ENCODE peak calls at places on chromosomes 3 and 15, in five cellular contexts. O is endodermal cell, M is ovary, E is right cardiac atrium, D is pancreas. A is an unnamed sample. For H3K4me1, the result is how much of the 10 kb centered on the place peaks cover.

GRCh38 chr15:80160570-80161156 is 7.9 kb downstream of the FAH start:
- DNase-seq in O (no peak), M (no peak), E (peak), D (no peak), A (no peak)

GRCh38 chr3:41652931-41653330 is 309.0 kb downstream of the ULK4 start:
- DNase-seq in O (peak), M (no peak), E (no peak), D (no peak), A (no peak)

GRCh38 chr3:136070953-136071949 is 105.7 kb downstream of the PPP2R3A start:
- DNase-seq in O (peak), M (no peak), E (peak), D (no peak), A (no peak)

GRCh38 chr15:66483131-66483566 is 14.4 kb downstream of the SNAPC5 start:
- DNase-seq in O (no peak), M (no peak), E (no peak), D (peak), A (no peak)

GRCh38 chr15:22989576-22990477 is 9.7 kb upstream of the CYFIP1 start:
- DNase-seq in O (peak), M (no peak), E (no peak), D (peak), A (no peak)

GRCh38 chr15:37204698-37205097 is 104.3 kb upstream of the MEIS2 start:
- DNase-seq in O (no peak), M (no peak), E (no peak), D (no peak), A (no peak)

GRCh38 chr3:161069441-161070251 is 35.5 kb downstream of the B3GALNT1 start:
- DNase-seq in O (no peak), M (no peak), E (no peak), D (peak), A (no peak)

GRCh38 chr3:126026277-126026751 is 57.3 kb downstream of the ROPN1B start:
- DNase-seq in O (no peak), M (no peak), E (no peak), D (no peak), A (no peak)

GRCh38 chr3:13818919-13819318 is 61.0 kb downstream of the WNT7A start:
- DNase-seq in O (no peak), M (no peak), E (no peak), D (no peak), A (no peak)

GRCh38 chr3:31354373-31354772 is 178.4 kb upstream of the STT3B start:
- DNase-seq in O (no peak), M (no peak), E (no peak), D (no peak), A (no peak)

GRCh38 chr3:48656061-48656840 is 6.4 kb downstream of the CELSR3 start:
- DNase-seq in O (peak), M (peak), E (peak), D (peak), A (no peak)

GRCh38 chr3:134294302-134294925 is 43.8 kb upstream of the RYK start:
- DNase-seq in O (no peak), M (no peak), E (no peak), D (no peak), A (no peak)

GRCh38 chr3:117997201-117998049 is 1037.2 kb downstream of the IGSF11 start:
- DNase-seq in O (peak), M (peak), E (peak), D (peak), A (peak)

GRCh38 chr15:74127954-74128784 is 2.2 kb upstream of the ISLR2 start:
- DNase-seq in O (peak), M (peak), E (peak), D (no peak), A (peak)

GRCh38 chr3:72536206-72536887 is 311.9 kb downstream of the SHQ1 start:
- DNase-seq in O (no peak), M (no peak), E (no peak), D (no peak), A (no peak)

GRCh38 chr3:45010718-45011355 is 15.3 kb upstream of the CLEC3B start:
- DNase-seq in O (no peak), M (no peak), E (no peak), D (no peak), A (no peak)

GRCh38 chr15:73838795-73839565 is 34.4 kb upstream of the TBC1D21 start:
- DNase-seq in O (no peak), M (peak), E (peak), D (peak), A (peak)

GRCh38 chr15:97517726-97518125 is 442.8 kb upstream of the ARRDC4 start:
- DNase-seq in O (no peak), M (no peak), E (no peak), D (no peak), A (no peak)

GRCh38 chr3:65126527-65127440 is 439.0 kb upstream of the ADAMTS9 start:
- DNase-seq in O (no peak), M (no peak), E (no peak), D (no peak), A (no peak)

GRCh38 chr15:66780172-66780972 is 78.3 kb downstream of the SMAD6 start:
- DNase-seq in O (no peak), M (no peak), E (no peak), D (no peak), A (no peak)

GRCh38 chr15:96294766-96295165 is 35.7 kb upstream of the NR2F2 start:
- DNase-seq in O (no peak), M (no peak), E (no peak), D (no peak), A (no peak)

GRCh38 chr15:38622317-38622716 is 57.7 kb upstream of the RASGRP1 start:
- DNase-seq in O (no peak), M (no peak), E (no peak), D (no peak), A (no peak)

GRCh38 chr3:197204729-197205128 is 93.7 kb downstream of the DLG1 start:
- DNase-seq in O (no peak), M (no peak), E (no peak), D (no peak), A (no peak)

GRCh38 chr3:195255571-195256501 is 15.1 kb downstream of the XXYLT1 start:
- DNase-seq in O (peak), M (no peak), E (peak), D (no peak), A (no peak)

DNA sequence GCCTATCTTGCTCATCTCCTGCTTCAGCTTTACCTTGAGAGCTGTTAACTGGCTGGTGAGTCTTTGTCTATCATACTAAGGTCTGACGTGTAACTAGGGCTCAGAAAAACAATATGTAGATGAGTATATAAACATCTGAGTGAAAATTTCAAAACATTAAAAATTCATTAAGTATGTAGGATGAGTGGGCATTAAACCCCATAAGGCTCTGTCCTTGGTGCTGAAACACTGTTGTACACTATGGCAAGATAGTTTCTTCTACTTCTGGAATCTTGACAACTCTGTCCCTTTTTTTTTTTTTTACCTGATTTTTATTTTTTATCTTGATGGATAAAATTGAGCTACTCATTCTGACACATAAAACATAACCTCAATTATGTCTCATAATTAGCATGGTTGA is 54.4 kb downstream of the DGKG start:
- DNase-seq in O (no peak), M (no peak), E (no peak), D (no peak), A (no peak)
- H3K4me1 ChIP-seq in O (under half), M (under half), E (under half), D (under half), A (under half)

GRCh38 chr3:124535306-124535705 is 194.9 kb upstream of the UMPS start:
- DNase-seq in O (no peak), M (no peak), E (no peak), D (no peak), A (no peak)
- H3K4me1 ChIP-seq in O (under half), M (under half), E (under half), D (under half), A (under half)

GRCh38 chr3:111709645-111710044 is 114.5 kb upstream of the ZBED2 start:
- DNase-seq in O (no peak), M (no peak), E (no peak), D (no peak), A (no peak)
- H3K4me1 ChIP-seq in O (under half), M (under half), E (under half), D (under half), A (under half)

GRCh38 chr15:43218908-43219706 is 1.7 kb downstream of the EPB42 start:
- DNase-seq in O (peak), M (no peak), E (no peak), D (no peak), A (no peak)

GRCh38 chr15:43220991-43221403 is at the start of gene EPB42:
- DNase-seq in O (no peak), M (no peak), E (no peak), D (no peak), A (no peak)

GRCh38 chr15:43215961-43216360 is 4.9 kb downstream of the EPB42 start:
- DNase-seq in O (no peak), M (no peak), E (no peak), D (no peak), A (no peak)

GRCh38 chr15:43225201-43225949 is 4.6 kb upstream of the EPB42 start:
- DNase-seq in O (peak), M (no peak), E (no peak), D (peak), A (peak)

DNA sequence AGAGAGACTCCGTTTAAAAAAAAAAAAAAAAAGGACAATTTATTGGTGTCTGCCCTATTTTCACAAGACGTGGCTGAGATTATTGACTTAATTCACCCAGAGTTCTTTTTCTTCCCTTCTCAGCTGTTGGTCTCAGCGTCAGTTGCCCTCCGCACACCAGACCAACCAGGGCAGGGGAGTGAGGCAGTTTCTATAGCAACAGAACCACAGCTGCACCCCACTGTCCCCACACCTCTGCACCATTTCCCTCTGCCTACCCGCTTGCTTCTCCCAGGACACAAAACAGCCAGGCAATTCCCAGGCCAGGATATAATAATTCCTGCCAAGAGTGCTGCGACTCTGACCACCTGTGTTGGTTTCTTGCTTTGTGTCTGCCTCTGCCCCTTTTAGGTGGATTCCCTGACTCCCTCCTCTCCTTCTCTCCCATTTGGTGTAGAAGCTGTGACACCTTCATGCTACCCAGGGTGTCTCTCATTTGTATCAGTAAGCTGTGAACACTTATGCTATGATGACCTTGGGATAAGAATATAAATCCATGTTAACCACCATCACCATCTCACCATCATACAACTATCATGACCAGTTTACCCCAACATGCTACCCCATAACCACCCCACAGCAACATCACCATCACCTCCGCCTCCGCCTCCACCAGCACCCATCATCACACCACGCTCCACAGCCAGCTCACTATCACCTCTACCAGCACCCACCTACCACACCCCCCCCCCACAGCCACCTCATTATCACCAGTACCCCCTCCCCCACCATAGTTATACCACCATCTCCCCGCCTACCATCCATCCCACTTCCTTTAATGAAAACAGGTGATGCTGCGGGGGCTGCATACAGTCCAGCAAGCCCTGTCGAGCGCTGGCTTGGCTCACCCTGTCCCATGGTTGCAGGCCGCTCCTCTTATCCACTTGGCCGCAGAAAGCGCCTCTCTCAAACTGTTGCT is 610 bp downstream of the EPB42 start:
- DNase-seq in O (no peak), M (no peak), E (no peak), D (no peak), A (no peak)
- H3K4me1 ChIP-seq in O (under half), M (under half), E (under half), D (under half), A (under half)

GRCh38 chr15:68795298-68795848 is 25.3 kb downstream of the ANP32A start:
- DNase-seq in O (peak), M (peak), E (peak), D (peak), A (no peak)
- H3K4me1 ChIP-seq in O (under half), M (under half), E (half or more), D (under half), A (under half)

DNA sequence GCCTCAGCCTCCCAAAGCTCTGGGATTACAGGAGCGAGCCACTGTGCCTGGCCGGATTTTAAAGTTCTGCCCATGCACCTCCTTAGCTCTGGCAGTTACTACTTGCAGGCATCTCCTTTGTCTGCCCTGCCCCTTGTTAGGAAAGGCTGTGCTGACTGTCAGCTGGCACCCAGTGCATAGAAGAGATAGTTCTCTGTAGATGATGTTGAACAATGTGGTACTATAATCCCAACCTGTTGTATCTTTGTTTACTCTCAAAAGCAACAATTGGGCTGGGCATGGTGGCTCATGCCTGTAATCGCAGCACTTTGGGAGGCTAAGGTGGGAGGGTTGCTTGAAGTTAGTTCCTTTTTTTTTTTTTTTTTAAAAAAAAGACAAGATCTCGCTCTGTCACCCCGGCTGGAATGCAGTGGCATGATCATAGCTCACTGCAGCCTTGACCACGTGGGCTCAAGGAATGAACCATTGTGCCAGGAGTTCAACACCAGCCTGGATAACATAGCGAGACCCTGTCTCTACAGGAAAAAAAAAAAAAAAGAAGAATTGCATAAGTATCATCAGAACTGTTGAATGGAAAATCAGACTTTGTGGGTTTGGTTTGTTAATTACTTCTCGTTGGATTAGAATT is 30.6 kb downstream of the FLNB start:
- DNase-seq in O (no peak), M (no peak), E (no peak), D (no peak), A (no peak)
- H3K4me1 ChIP-seq in O (half or more), M (under half), E (under half), D (under half), A (under half)